ENCODE peak calls at places on chromosome 4, in five cellular contexts. F is mammary epithelial cell, E is NT2/D1, Q is colonic mucosa, J is K562. X is an unnamed sample. For H3K4me1, the result is how much of the 10 kb centered on the place peaks cover.

GRCh38 chr4:612749-613125 is 12.6 kb upstream of the PDE6B start:
- DNase-seq in F (no peak), E (no peak), Q (no peak), J (no peak), X (no peak)

GRCh38 chr4:821631-822030 is 4.3 kb downstream of the CPLX1 start:
- DNase-seq in F (no peak), E (no peak), Q (no peak), J (no peak), X (no peak)

GRCh38 chr4:147714575-147715401 is 17.1 kb upstream of the ARHGAP10 start:
- DNase-seq in F (peak), E (no peak), Q (no peak), J (no peak), X (peak)

GRCh38 chr4:138175337-138175794 is 66.8 kb downstream of the SLC7A11 start:
- DNase-seq in F (no peak), E (no peak), Q (peak), J (no peak), X (peak)

GRCh38 chr4:54498661-54499111 is 159.1 kb upstream of the KIT start:
- DNase-seq in F (peak), E (peak), Q (no peak), J (no peak), X (peak)

GRCh38 chr4:27010334-27010940 is 149.8 kb downstream of the STIM2 start:
- DNase-seq in F (peak), E (peak), Q (peak), J (peak), X (peak)

GRCh38 chr4:186021461-186022167 is 47.3 kb upstream of the TLR3 start:
- DNase-seq in F (peak), E (peak), Q (no peak), J (no peak), X (peak)

GRCh38 chr4:136241221-136241986 is 1290.9 kb downstream of the PCDH18 start:
- DNase-seq in F (peak), E (no peak), Q (no peak), J (no peak), X (peak)

GRCh38 chr4:107349266-107349665 is 313.2 kb upstream of the DKK2 start:
- DNase-seq in F (no peak), E (peak), Q (no peak), J (no peak), X (no peak)

GRCh38 chr4:173801876-173802713 is 272.1 kb upstream of the HAND2 start:
- DNase-seq in F (no peak), E (no peak), Q (no peak), J (no peak), X (peak)

GRCh38 chr4:19776021-19776459 is 475.7 kb upstream of the SLIT2 start:
- DNase-seq in F (peak), E (no peak), Q (no peak), J (no peak), X (peak)

GRCh38 chr4:156972370-156972980 is 876 bp upstream of the PDGFC start:
- DNase-seq in F (no peak), E (no peak), Q (no peak), J (no peak), X (no peak)

GRCh38 chr4:184282251-184282713 is 64.6 kb upstream of the ENPP6 start:
- DNase-seq in F (peak), E (no peak), Q (peak), J (no peak), X (no peak)

GRCh38 chr4:125357675-125358074 is 42.9 kb downstream of the FAT4 start:
- DNase-seq in F (no peak), E (peak), Q (no peak), J (no peak), X (peak)

GRCh38 chr4:15913631-15913970 is 24.9 kb downstream of the FGFBP1 start:
- DNase-seq in F (peak), E (no peak), Q (no peak), J (no peak), X (peak)

GRCh38 chr4:26950446-26950845 is 89.8 kb downstream of the STIM2 start:
- DNase-seq in F (no peak), E (no peak), Q (no peak), J (no peak), X (no peak)

GRCh38 chr4:164856396-164856795 is 20.6 kb upstream of the APELA start:
- DNase-seq in F (peak), E (no peak), Q (no peak), J (no peak), X (peak)

GRCh38 chr4:148452970-148453369 is 10.8 kb upstream of the NR3C2 start:
- DNase-seq in F (no peak), E (no peak), Q (no peak), J (no peak), X (no peak)

DNA sequence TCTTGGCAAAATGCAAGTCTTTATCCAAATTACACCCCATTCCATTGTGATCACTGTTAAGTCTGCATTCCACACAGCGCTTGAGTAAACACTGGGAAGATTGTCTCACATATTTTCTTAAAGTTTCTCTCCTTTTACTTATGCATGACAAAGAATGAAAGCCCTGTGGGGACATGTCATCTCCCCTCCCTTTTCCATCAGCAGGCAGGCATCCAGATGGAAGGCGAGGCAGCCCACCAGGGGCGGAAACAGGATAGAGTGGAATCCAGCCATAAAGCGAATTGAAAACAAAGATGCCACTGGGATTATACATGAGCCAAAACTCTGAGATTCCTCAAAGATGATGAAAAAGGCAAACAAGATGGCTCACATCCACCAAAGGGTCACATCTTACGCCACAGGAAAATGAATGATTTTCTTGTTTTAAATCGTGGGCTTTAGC is 78.2 kb downstream of the AFAP1 start:
- DNase-seq in F (peak), E (peak), Q (no peak), J (no peak), X (peak)
- H3K4me1 ChIP-seq in F (under half), E (under half), Q (under half), J (under half), X (half or more)

GRCh38 chr4:70915874-70916559 is 13.8 kb downstream of the MOB1B start:
- DNase-seq in F (no peak), E (no peak), Q (no peak), J (no peak), X (no peak)
- H3K9ac ChIP-seq in F (no peak), E (no peak), Q (no peak), J (no peak), X (no peak)

GRCh38 chr4:94540476-94540875 is 88.7 kb downstream of the PDLIM5 start:
- DNase-seq in F (peak), E (no peak), Q (no peak), J (no peak), X (no peak)
- H3K4me1 ChIP-seq in F (under half), E (under half), Q (under half), J (under half), X (under half)

GRCh38 chr4:38858097-38858420 is 1.4 kb upstream of the TLR6 start:
- DNase-seq in F (no peak), E (no peak), Q (no peak), J (no peak), X (no peak)
- H3K9ac ChIP-seq in F (peak), E (no peak), Q (no peak), J (no peak), X (peak)

GRCh38 chr4:128596115-128596514 is 213.4 kb upstream of the JADE1 start:
- DNase-seq in F (no peak), E (no peak), Q (no peak), J (no peak), X (no peak)
- H3K4me1 ChIP-seq in F (under half), E (under half), Q (under half), J (under half), X (under half)

GRCh38 chr4:178781779-178782178 is 1339.5 kb upstream of the AGA start:
- DNase-seq in F (no peak), E (no peak), Q (no peak), J (no peak), X (no peak)

GRCh38 chr4:178784491-178784890 is 1342.3 kb upstream of the AGA start:
- DNase-seq in F (no peak), E (no peak), Q (no peak), J (no peak), X (no peak)

DNA sequence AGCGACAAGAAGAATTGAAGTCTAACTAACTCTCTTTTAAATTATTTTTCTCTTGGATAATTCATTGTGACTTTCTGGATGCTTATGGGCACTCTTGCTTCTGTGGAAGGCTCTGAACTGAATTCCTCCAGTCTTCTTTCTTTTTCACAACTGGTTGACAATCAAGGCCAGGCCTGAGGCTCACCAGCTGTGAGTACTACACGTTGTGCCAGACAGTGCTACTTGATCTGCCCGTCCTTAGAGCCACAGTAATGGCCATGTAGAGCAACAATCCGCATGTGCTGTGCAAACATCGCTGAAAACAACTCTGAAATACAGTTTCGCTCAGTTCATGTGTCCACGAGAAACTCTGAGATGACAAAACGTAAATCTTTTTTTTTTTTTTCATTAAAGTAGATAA is 1336.3 kb upstream of the AGA start:
- DNase-seq in F (no peak), E (no peak), Q (no peak), J (no peak), X (no peak)
- H3K9ac ChIP-seq in F (no peak), E (no peak), Q (no peak), J (no peak), X (no peak)

DNA sequence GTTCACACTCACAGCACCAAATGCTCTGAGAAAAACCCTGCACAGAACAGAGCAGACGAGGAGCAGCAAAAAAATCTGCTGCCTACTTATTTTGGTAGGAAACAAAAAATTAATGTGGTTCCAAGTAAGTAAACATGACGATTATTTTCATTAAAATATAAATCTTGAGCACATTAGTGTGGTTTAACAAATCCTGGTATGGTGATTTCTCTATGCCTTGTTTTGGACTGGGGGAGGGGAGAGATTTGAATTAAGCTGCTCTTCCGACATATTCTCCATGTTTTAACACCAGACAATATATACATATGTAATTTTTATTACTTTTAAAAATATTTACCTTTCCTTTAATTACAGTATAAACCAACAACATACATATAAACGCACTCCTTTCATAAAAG is 1.8 kb downstream of the CAMK2D start:
- DNase-seq in F (no peak), E (no peak), Q (no peak), J (no peak), X (peak)
- H3K4me1 ChIP-seq in F (under half), E (under half), Q (under half), J (under half), X (under half)